ENCODE peak calls at places on chromosomes 3 and 15, in seven cellular contexts. Y is NCI-H2081; W is A549; U is stimulated activated CD4-positive, alpha-beta T cell treated with anti-CD3 and anti-CD28 coated beads, Interleukin-1b, Interleukin-23, amount 100 ng/mL, for 4 hours; O is COR-L47; H is NCI-H2227 treated with DMSO at 0.1 percent for 48 hours; E is NCI-H1105. S is an unnamed sample.
A peak's percentile ranks its signal among the peaks of the same experiment; 100 is the strongest.

GRCh38 chr15:31867536-31868442 is 162.5 kb upstream of the CHRNA7 start:
- DNase-seq in Y (peak; percentile 56), W (peak; percentile 55), U (peak; percentile 45), O (peak; percentile 51), H (peak; percentile 46), E (no peak), S (peak; percentile 82)

GRCh38 chr15:84600331-84600686 is 500 bp upstream of the ZSCAN2 start:
- DNase-seq in Y (peak; percentile 87), W (peak; percentile 96), U (peak; percentile 25), O (peak; percentile 74), H (peak; percentile 73), E (no peak), S (no peak)

GRCh38 chr3:124203292-124203691 is 211.4 kb upstream of the ROPN1 start:
- DNase-seq in Y (no peak), W (no peak), U (no peak), O (no peak), H (no peak), E (no peak), S (no peak)

GRCh38 chr3:28544831-28545230 is 196.2 kb upstream of the AZI2 start:
- DNase-seq in Y (no peak), W (no peak), U (no peak), O (no peak), H (no peak), E (no peak), S (no peak)

GRCh38 chr3:102505542-102505941 is 70.7 kb downstream of the ZPLD1 start:
- DNase-seq in Y (no peak), W (no peak), U (no peak), O (no peak), H (no peak), E (no peak), S (no peak)

GRCh38 chr3:161264771-161265343 is 43.7 kb downstream of the NMD3 start:
- DNase-seq in Y (no peak), W (no peak), U (no peak), O (no peak), H (no peak), E (no peak), S (no peak)

GRCh38 chr3:111585214-111585613 is 9.9 kb downstream of the ZBED2 start:
- DNase-seq in Y (no peak), W (peak; percentile 52), U (no peak), O (no peak), H (no peak), E (no peak), S (no peak)

GRCh38 chr3:18335202-18335601 is 89.9 kb downstream of the SATB1 start:
- DNase-seq in Y (no peak), W (no peak), U (no peak), O (no peak), H (no peak), E (no peak), S (no peak)

GRCh38 chr3:180277036-180277435 is 240.3 kb upstream of the PEX5L start:
- DNase-seq in Y (no peak), W (no peak), U (no peak), O (no peak), H (peak; percentile 56), E (no peak), S (peak; percentile 42)

GRCh38 chr3:187870360-187871203 is 125.3 kb upstream of the BCL6 start:
- DNase-seq in Y (no peak), W (no peak), U (no peak), O (no peak), H (no peak), E (no peak), S (no peak)

GRCh38 chr3:124053871-124054270 is 61.9 kb upstream of the ROPN1 start:
- DNase-seq in Y (no peak), W (no peak), U (no peak), O (peak; percentile 19), H (no peak), E (peak; percentile 51), S (no peak)

GRCh38 chr3:143478124-143478693 is 358.6 kb downstream of the CHST2 start:
- DNase-seq in Y (no peak), W (no peak), U (no peak), O (no peak), H (no peak), E (no peak), S (no peak)

GRCh38 chr3:46702246-46703012 is 1.2 kb downstream of the TMIE start:
- DNase-seq in Y (no peak), W (no peak), U (no peak), O (no peak), H (no peak), E (no peak), S (no peak)

GRCh38 chr15:59828871-59829270 is 139.8 kb upstream of the BNIP2 start:
- DNase-seq in Y (no peak), W (no peak), U (no peak), O (no peak), H (no peak), E (no peak), S (no peak)

GRCh38 chr3:51295625-51296024 is 89.5 kb upstream of the MANF start:
- DNase-seq in Y (no peak), W (no peak), U (no peak), O (no peak), H (no peak), E (no peak), S (no peak)

GRCh38 chr15:89888214-89888804 is 5.5 kb downstream of the AP3S2 start:
- DNase-seq in Y (peak; percentile 14), W (peak; percentile 44), U (no peak), O (peak; percentile 11), H (no peak), E (no peak), S (no peak)

GRCh38 chr15:34064443-34064842 is 25.4 kb upstream of the AVEN start:
- DNase-seq in Y (no peak), W (no peak), U (no peak), O (no peak), H (no peak), E (no peak), S (no peak)

GRCh38 chr3:150583028-150583427 is 20.1 kb upstream of the SELENOT start:
- DNase-seq in Y (no peak), W (no peak), U (no peak), O (no peak), H (no peak), E (no peak), S (no peak)